ENCODE peak calls at places on chromosomes 5 and 9, in four cellular contexts. One of them, this sample, is unnamed.

GRCh38 chr5:26492835-26493459 is 545.4 kb downstream of the CDH9 start:
- DNase-seq in heart left ventricle: no peak
- DNase-seq in OCI-LY7: no peak
- DNase-seq in Calu3: no peak
- DNase-seq in this sample: no peak

GRCh38 chr5:172487671-172488070 is 33.3 kb upstream of the SH3PXD2B start:
- DNase-seq in OCI-LY7: no peak
- DNase-seq in Calu3: no peak
- DNase-seq in heart left ventricle: no peak
- DNase-seq in this sample: no peak

GRCh38 chr5:1299961-1300360 is 5.1 kb upstream of the TERT start:
- DNase-seq in heart left ventricle: no peak
- DNase-seq in Calu3: no peak
- DNase-seq in OCI-LY7: no peak
- DNase-seq in this sample: no peak

GRCh38 chr5:71905804-71906711 is 187.0 kb downstream of the CARTPT start:
- DNase-seq in OCI-LY7: no peak
- DNase-seq in Calu3: peak; percentile 20
- DNase-seq in heart left ventricle: no peak
- DNase-seq in this sample: no peak

GRCh38 chr5:65062684-65063083 is 294.0 kb downstream of the CWC27 start:
- DNase-seq in Calu3: no peak
- DNase-seq in heart left ventricle: peak; percentile 47
- DNase-seq in OCI-LY7: no peak
- DNase-seq in this sample: no peak

GRCh38 chr5:76303917-76304316 is 99.2 kb upstream of the IQGAP2 start:
- DNase-seq in OCI-LY7: peak; percentile 85
- DNase-seq in heart left ventricle: no peak
- DNase-seq in Calu3: no peak
- DNase-seq in this sample: peak; percentile 71

GRCh38 chr5:180199390-180199789 is 9.6 kb downstream of the RASGEF1C start:
- DNase-seq in Calu3: no peak
- DNase-seq in OCI-LY7: no peak
- DNase-seq in heart left ventricle: no peak
- DNase-seq in this sample: no peak

GRCh38 chr5:14101922-14102321 is 41.2 kb upstream of the TRIO start:
- DNase-seq in OCI-LY7: no peak
- DNase-seq in heart left ventricle: no peak
- DNase-seq in Calu3: no peak
- DNase-seq in this sample: no peak

GRCh38 chr9:88733651-88734470 is 198.9 kb downstream of the NXNL2 start:
- DNase-seq in Calu3: no peak
- DNase-seq in OCI-LY7: no peak
- DNase-seq in heart left ventricle: no peak
- DNase-seq in this sample: no peak

DNA sequence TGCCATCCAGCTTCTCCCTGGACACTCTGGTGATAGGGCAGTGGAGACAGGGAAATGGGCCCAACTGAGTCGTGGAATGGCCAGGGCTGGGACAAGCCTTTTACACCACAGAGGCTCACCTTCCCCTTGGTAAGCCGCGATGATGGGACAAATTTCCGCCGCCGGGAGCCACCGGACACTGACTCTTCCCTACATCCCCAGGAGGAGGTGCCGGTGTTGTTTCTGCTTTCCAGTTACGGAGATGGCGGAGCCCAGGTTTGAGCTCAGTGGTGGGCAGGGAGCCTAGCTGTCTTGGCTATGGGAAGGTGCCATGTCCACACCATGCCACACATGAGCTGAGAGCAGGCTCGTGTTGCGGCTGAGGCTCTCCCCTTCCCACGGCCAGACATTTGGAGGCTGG is 19.9 kb upstream of the WNK2 start:
- DNase-seq in Calu3: no peak
- DNase-seq in OCI-LY7: no peak
- DNase-seq in heart left ventricle: no peak
- DNase-seq in this sample: no peak
- TF ChIP-seq CTCF in Calu3: no peak
- TF ChIP-seq CTCF in OCI-LY7: no peak
- TF ChIP-seq CTCF in heart left ventricle: no peak
- TF ChIP-seq CTCF in this sample: no peak

DNA sequence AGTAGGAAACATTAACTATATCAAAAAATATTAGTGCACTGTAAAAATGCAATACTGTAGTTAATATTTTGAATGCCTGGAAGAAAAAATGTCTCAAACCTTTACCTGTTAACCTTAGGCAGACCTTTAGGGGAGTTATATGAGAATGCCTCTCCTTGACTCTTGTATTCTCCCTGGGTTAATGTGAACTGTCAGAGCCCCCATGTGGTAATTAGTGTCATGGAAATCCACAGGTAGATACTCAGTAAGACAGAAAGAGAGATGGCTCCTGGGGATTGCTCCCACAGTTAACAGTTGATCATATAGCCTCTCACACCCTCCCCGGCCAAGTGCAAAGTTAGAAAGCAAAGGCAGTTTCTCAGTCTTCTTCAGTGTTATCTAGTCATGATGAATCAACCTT is 742.8 kb downstream of the NR2F1-AS1 start:
- DNase-seq in Calu3: peak; percentile 28
- DNase-seq in OCI-LY7: no peak
- DNase-seq in heart left ventricle: no peak
- DNase-seq in this sample: no peak
- TF ChIP-seq CTCF in Calu3: no peak
- TF ChIP-seq CTCF in OCI-LY7: peak; percentile 16
- TF ChIP-seq CTCF in heart left ventricle: no peak
- TF ChIP-seq CTCF in this sample: no peak

GRCh38 chr5:56951131-56951945 is 585 bp downstream of the MIER3 start:
- DNase-seq in OCI-LY7: peak; percentile 58
- DNase-seq in heart left ventricle: peak; percentile 28
- DNase-seq in Calu3: peak; percentile 35
- DNase-seq in this sample: peak; percentile 28
- TF ChIP-seq CTCF in OCI-LY7: peak; percentile 61
- TF ChIP-seq CTCF in heart left ventricle: no peak
- TF ChIP-seq CTCF in Calu3: no peak
- TF ChIP-seq CTCF in this sample: no peak

GRCh38 chr5:150126199-150126920 is 29.3 kb downstream of the PDGFRB start:
- DNase-seq in heart left ventricle: no peak
- DNase-seq in OCI-LY7: no peak
- DNase-seq in Calu3: no peak
- DNase-seq in this sample: no peak
- TF ChIP-seq CTCF in heart left ventricle: no peak
- TF ChIP-seq CTCF in OCI-LY7: no peak
- TF ChIP-seq CTCF in Calu3: no peak
- TF ChIP-seq CTCF in this sample: no peak

DNA sequence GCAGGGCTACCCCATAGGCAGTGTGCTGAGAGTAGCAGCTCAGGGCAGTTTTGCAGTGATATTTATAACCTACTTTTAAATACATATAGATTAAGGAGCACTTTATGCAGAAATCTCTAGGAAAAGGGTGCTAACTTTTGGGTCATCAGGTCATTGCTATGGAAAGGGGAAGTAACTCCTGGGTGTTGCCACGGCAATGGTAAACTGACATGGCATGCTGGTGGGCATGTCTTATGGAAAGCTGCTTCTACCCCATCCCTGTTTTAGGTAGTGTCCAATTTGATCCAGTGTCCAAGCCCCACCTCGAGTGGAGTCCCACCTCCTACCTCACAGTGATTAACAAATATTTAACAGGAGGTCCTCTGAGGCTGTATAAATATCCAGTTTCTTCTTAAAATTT is 56.8 kb upstream of the XPA start:
- DNase-seq in Calu3: no peak
- DNase-seq in OCI-LY7: no peak
- DNase-seq in heart left ventricle: no peak
- DNase-seq in this sample: no peak
- TF ChIP-seq CTCF in Calu3: no peak
- TF ChIP-seq CTCF in OCI-LY7: no peak
- TF ChIP-seq CTCF in heart left ventricle: no peak
- TF ChIP-seq CTCF in this sample: no peak

DNA sequence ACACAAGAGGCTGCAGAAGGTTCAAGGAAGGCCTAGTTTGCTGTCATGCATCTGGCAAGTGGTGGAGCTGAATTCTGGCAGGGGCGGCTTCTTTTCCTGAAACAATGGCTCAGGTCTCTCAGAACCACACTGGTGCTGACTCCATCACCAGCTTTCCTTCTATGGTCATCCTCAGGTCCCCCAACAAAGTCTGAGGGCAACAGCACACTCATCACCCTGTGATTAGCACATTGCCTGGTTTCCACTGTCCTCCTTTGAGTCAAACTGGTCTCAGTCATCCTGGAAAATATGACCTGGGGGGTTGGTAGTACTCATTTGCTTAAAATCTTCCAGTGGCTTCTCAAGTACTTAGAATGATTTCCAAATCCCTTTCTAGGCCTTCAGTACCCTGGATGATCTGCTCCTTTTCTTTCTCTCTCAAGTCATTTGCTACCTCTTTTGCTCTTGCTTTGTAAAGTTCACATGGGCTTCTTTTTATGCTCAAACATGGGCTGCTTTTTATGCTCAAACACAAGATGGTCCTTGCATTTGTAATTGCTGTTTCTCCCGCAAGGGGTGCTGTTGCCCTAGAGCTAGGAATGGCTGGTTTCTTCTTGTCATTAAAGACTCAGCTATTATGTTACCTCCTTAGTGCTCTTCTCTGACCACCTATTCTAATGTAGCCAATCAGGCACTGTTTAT is 144.9 kb downstream of the ALDH1A1 start:
- DNase-seq in OCI-LY7: peak; percentile 6
- DNase-seq in Calu3: no peak
- DNase-seq in heart left ventricle: no peak
- DNase-seq in this sample: no peak
- TF ChIP-seq CTCF in OCI-LY7: peak; percentile 70
- TF ChIP-seq CTCF in Calu3: no peak
- TF ChIP-seq CTCF in heart left ventricle: no peak
- TF ChIP-seq CTCF in this sample: no peak

This sample was measured in activated CD8-positive, alpha-beta T cell treated with anti-CD3 and anti-CD28 coated beads for 36 hours.